ENCODE peak calls at places on chromosomes 7 and 10, in four cellular contexts. One of them, this sample, is unnamed.

GRCh38 chr7:17441557-17441956 is 143.1 kb downstream of the AHR start:
- DNase-seq in A549: no peak
- DNase-seq in GM12878: no peak
- DNase-seq in endothelial cell of umbilical vein: peak; percentile 77
- DNase-seq in this sample: no peak

GRCh38 chr10:88114368-88114767 is 250.9 kb downstream of the PTEN start:
- DNase-seq in endothelial cell of umbilical vein: peak; percentile 51
- DNase-seq in A549: peak; percentile 62
- DNase-seq in GM12878: no peak
- DNase-seq in this sample: peak; percentile 90

GRCh38 chr7:80833289-80834104 is 85.4 kb downstream of the SEMA3C start:
- DNase-seq in A549: no peak
- DNase-seq in GM12878: no peak
- DNase-seq in endothelial cell of umbilical vein: no peak
- DNase-seq in this sample: no peak

GRCh38 chr7:17436126-17436525 is 137.7 kb downstream of the AHR start:
- DNase-seq in GM12878: no peak
- DNase-seq in A549: no peak
- DNase-seq in endothelial cell of umbilical vein: no peak
- DNase-seq in this sample: no peak

GRCh38 chr7:1661461-1661860 is 8.6 kb upstream of the ELFN1 start:
- DNase-seq in endothelial cell of umbilical vein: no peak
- DNase-seq in A549: no peak
- DNase-seq in GM12878: no peak
- DNase-seq in this sample: no peak

GRCh38 chr10:21599582-21599981 is 65.5 kb downstream of the MLLT10 start:
- DNase-seq in endothelial cell of umbilical vein: no peak
- DNase-seq in GM12878: no peak
- DNase-seq in A549: no peak
- DNase-seq in this sample: no peak

GRCh38 chr7:44897299-44897698 is 12.0 kb upstream of the PURB start:
- DNase-seq in endothelial cell of umbilical vein: no peak
- DNase-seq in GM12878: no peak
- DNase-seq in A549: no peak
- DNase-seq in this sample: no peak

GRCh38 chr7:32047801-32048200 is 22.4 kb downstream of the PDE1C start:
- DNase-seq in endothelial cell of umbilical vein: no peak
- DNase-seq in A549: no peak
- DNase-seq in GM12878: no peak
- DNase-seq in this sample: no peak

GRCh38 chr7:27130540-27131389 is at the start of gene HOXA4:
- DNase-seq in endothelial cell of umbilical vein: peak; percentile 89
- DNase-seq in GM12878: no peak
- DNase-seq in A549: no peak
- DNase-seq in this sample: peak; percentile 95

GRCh38 chr7:137940656-137941518 is 61.0 kb downstream of the CREB3L2 start:
- DNase-seq in endothelial cell of umbilical vein: no peak
- DNase-seq in GM12878: no peak
- DNase-seq in A549: no peak
- DNase-seq in this sample: no peak

GRCh38 chr10:120347644-120348043 is 109.4 kb upstream of the PLPP4 start:
- DNase-seq in A549: no peak
- DNase-seq in GM12878: no peak
- DNase-seq in endothelial cell of umbilical vein: no peak
- DNase-seq in this sample: no peak

GRCh38 chr7:55065079-55065478 is 46.3 kb downstream of the EGFR start:
- DNase-seq in A549: peak; percentile 84
- DNase-seq in GM12878: peak; percentile 31
- DNase-seq in endothelial cell of umbilical vein: peak; percentile 83
- DNase-seq in this sample: peak; percentile 89

GRCh38 chr7:143892527-143893300 is 9.3 kb downstream of the TCAF1 start:
- DNase-seq in A549: no peak
- DNase-seq in endothelial cell of umbilical vein: peak; percentile 61
- DNase-seq in GM12878: peak; percentile 19
- DNase-seq in this sample: peak; percentile 64

GRCh38 chr10:85558533-85558932 is 808.1 kb downstream of the GRID1 start:
- DNase-seq in A549: no peak
- DNase-seq in GM12878: no peak
- DNase-seq in endothelial cell of umbilical vein: no peak
- DNase-seq in this sample: no peak

GRCh38 chr7:14377646-14378266 is 388.3 kb upstream of the ETV1 start:
- DNase-seq in A549: no peak
- DNase-seq in GM12878: no peak
- DNase-seq in endothelial cell of umbilical vein: no peak
- DNase-seq in this sample: no peak

GRCh38 chr7:106462365-106462859 is 177.6 kb upstream of the NAMPT start:
- DNase-seq in A549: no peak
- DNase-seq in endothelial cell of umbilical vein: peak; percentile 83
- DNase-seq in GM12878: peak; percentile 39
- DNase-seq in this sample: peak; percentile 65

GRCh38 chr10:126205482-126206210 is 182.6 kb downstream of the ADAM12 start:
- DNase-seq in endothelial cell of umbilical vein: no peak
- DNase-seq in A549: no peak
- DNase-seq in GM12878: no peak
- DNase-seq in this sample: no peak

GRCh38 chr7:143042159-143042820 is 9.9 kb upstream of the OR6V1 start:
- DNase-seq in A549: no peak
- DNase-seq in GM12878: no peak
- DNase-seq in endothelial cell of umbilical vein: no peak
- DNase-seq in this sample: no peak

GRCh38 chr7:150972094-150972493 is 6.0 kb downstream of the KCNH2 start:
- DNase-seq in A549: no peak
- DNase-seq in endothelial cell of umbilical vein: no peak
- DNase-seq in GM12878: no peak
- DNase-seq in this sample: no peak

GRCh38 chr10:17787087-17787942 is 21.8 kb upstream of the MRC1 start:
- DNase-seq in A549: no peak
- DNase-seq in endothelial cell of umbilical vein: peak; percentile 43
- DNase-seq in GM12878: no peak
- DNase-seq in this sample: no peak

GRCh38 chr7:143216151-143216550 is 5.7 kb upstream of the TAS2R40 start:
- DNase-seq in GM12878: no peak
- DNase-seq in A549: no peak
- DNase-seq in endothelial cell of umbilical vein: peak; percentile 16
- DNase-seq in this sample: no peak

GRCh38 chr10:59465089-59465488 is 102.7 kb upstream of the FAM13C start:
- DNase-seq in endothelial cell of umbilical vein: no peak
- DNase-seq in A549: no peak
- DNase-seq in GM12878: no peak
- DNase-seq in this sample: no peak

GRCh38 chr7:78261739-78262138 is 463.2 kb downstream of the PHTF2 start:
- DNase-seq in A549: no peak
- DNase-seq in GM12878: no peak
- DNase-seq in endothelial cell of umbilical vein: no peak
- DNase-seq in this sample: no peak

GRCh38 chr10:36256166-36256565 is 614.1 kb upstream of the FZD8 start:
- DNase-seq in A549: no peak
- DNase-seq in GM12878: no peak
- DNase-seq in endothelial cell of umbilical vein: peak; percentile 40
- DNase-seq in this sample: no peak

GRCh38 chr10:109647627-109648026 is 275.7 kb downstream of the XPNPEP1 start:
- DNase-seq in GM12878: no peak
- DNase-seq in A549: no peak
- DNase-seq in endothelial cell of umbilical vein: no peak
- DNase-seq in this sample: peak; percentile 20

DNA sequence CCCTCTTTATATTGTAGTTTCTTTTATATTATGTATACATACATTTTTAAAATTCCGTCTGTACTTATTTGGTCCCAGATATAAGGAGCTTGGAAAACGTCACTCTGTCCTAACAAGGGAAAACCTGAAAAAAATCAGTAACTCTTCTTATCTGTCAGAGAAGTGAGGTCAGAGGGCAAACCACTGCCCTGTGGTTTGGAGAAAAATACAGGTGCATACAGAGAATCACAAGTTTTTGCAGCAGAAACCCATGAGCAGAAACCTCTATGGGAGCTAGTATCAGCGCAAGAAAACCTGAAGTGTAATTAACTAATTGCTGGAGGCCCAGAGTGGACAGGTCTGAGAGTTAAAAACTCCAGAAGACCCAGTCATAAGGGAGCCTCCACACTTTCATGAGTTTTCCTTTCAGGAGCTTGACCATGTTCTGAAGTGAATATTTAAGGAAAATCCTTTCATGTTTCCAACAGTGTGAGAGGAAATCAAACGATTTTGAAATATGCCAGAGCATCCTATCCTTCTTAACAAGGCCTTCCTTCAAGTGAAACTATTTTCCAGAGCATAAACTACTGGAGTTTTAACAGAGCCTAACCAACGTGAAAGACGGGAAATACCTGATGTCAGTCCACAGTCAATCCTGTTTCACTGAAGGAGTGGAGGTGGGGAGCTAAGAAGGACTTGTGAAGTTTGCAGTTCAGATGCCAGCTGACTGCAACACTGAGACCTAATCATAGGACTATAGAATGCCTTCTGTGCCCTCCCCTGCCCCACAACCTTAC is 290.8 kb upstream of the BMPER start:
- DNase-seq in A549: no peak
- DNase-seq in endothelial cell of umbilical vein: no peak
- DNase-seq in GM12878: no peak
- DNase-seq in this sample: no peak
- TF ChIP-seq MYC in A549: no peak
- TF ChIP-seq MYC in endothelial cell of umbilical vein: no peak
- TF ChIP-seq MYC in GM12878: no peak
- TF ChIP-seq MYC in this sample: no peak

GRCh38 chr7:76318488-76319353 is 16.2 kb downstream of the HSPB1 start:
- DNase-seq in A549: peak; percentile 95
- DNase-seq in GM12878: peak; percentile 64
- DNase-seq in endothelial cell of umbilical vein: peak; percentile 77
- DNase-seq in this sample: peak; percentile 95

GRCh38 chr7:76317782-76318487 is 15.5 kb downstream of the HSPB1 start:
- DNase-seq in endothelial cell of umbilical vein: peak; percentile 95
- DNase-seq in A549: peak; percentile 99
- DNase-seq in GM12878: peak; percentile 86
- DNase-seq in this sample: peak; percentile 99

GRCh38 chr7:76316984-76317781 is 14.7 kb downstream of the HSPB1 start:
- DNase-seq in A549: no peak
- DNase-seq in GM12878: no peak
- DNase-seq in endothelial cell of umbilical vein: no peak
- DNase-seq in this sample: no peak

GRCh38 chr7:76314042-76314721 is 11.7 kb downstream of the HSPB1 start:
- DNase-seq in endothelial cell of umbilical vein: peak; percentile 93
- DNase-seq in A549: peak; percentile 92
- DNase-seq in GM12878: peak; percentile 71
- DNase-seq in this sample: peak; percentile 96

GRCh38 chr7:76315372-76315771 is 12.9 kb downstream of the HSPB1 start:
- DNase-seq in A549: no peak
- DNase-seq in endothelial cell of umbilical vein: no peak
- DNase-seq in GM12878: no peak
- DNase-seq in this sample: no peak
- TF ChIP-seq MAX in A549: no peak
- TF ChIP-seq MAX in endothelial cell of umbilical vein: no peak
- TF ChIP-seq MAX in GM12878: no peak
- TF ChIP-seq MAX in this sample: peak; percentile 11

DNA sequence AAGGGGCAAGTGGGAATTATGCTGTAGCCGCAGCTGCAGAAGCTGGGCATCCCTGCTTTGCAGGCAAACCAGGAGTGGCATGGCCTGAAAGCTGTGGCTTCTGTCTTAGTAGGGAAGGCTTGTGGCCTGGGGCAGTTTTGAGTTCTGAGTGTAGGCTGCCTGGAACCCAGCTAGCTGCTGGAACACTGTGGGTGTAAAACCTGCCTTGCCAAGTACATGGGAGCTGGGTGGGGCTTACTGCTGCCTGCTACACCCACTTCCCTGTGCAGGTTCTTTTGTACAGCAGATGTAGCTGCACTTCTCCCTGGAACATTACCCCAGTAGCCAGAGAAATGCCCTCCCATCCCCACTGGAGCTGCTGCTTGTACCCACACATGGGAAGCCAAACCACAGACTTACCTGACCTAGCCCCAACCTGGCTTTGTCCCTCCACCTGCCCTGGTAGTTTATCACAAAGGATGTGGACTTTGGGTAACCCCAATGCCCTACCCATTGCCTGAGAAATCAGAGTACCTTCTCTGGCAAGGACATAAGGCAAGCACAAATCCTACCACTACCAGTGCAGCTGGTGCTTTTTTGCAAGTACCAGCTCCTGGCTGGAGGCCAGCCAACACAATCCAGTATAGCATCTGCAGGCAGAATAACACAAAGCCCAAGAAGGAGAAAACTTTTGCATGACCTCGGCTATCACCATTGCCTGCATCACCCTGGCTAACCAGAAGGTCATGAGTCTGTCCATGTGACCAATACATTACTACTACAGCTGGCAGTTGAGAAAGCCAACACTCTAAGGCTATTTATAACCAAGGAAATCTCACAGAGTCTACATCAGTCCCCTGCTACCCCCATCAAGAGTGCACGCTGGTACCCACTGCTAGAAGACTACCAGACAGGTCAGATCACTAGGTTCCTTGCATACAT is 26.5 kb upstream of the PPP1R3A start:
- DNase-seq in GM12878: no peak
- DNase-seq in A549: no peak
- DNase-seq in endothelial cell of umbilical vein: no peak
- DNase-seq in this sample: no peak
- TF ChIP-seq MYC in GM12878: no peak
- TF ChIP-seq MYC in A549: no peak
- TF ChIP-seq MYC in endothelial cell of umbilical vein: no peak
- TF ChIP-seq MYC in this sample: no peak

GRCh38 chr7:39811161-39811614 is 138.9 kb upstream of the CDK13 start:
- DNase-seq in endothelial cell of umbilical vein: no peak
- DNase-seq in GM12878: no peak
- DNase-seq in A549: no peak
- DNase-seq in this sample: peak; percentile 18

GRCh38 chr7:39810710-39811109 is 139.3 kb upstream of the CDK13 start:
- DNase-seq in GM12878: no peak
- DNase-seq in endothelial cell of umbilical vein: no peak
- DNase-seq in A549: no peak
- DNase-seq in this sample: no peak

DNA sequence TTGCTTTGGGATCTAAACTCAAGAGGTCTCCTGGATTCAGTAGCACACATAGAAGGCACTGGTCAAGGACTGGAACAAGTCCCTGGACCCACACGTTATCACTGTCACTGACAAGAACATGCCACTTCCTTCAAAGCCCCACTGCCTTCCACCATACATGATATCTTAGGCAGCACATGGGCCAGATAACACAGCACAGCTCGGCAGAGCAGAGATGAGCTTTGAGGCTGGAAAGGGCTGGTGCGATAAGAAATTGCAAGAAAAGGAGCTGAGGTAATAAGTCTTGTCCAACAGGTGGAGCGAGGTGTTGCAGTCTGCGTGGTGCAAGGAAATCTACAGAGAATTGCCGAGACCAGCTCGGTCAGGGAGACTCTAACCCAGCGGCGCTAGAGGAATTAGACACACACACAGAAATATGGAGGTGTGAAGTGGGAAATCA is 139.8 kb upstream of the CDK13 start:
- DNase-seq in A549: no peak
- DNase-seq in GM12878: no peak
- DNase-seq in endothelial cell of umbilical vein: no peak
- DNase-seq in this sample: no peak
- TF ChIP-seq MAX in A549: no peak
- TF ChIP-seq MAX in GM12878: no peak
- TF ChIP-seq MAX in endothelial cell of umbilical vein: no peak
- TF ChIP-seq MAX in this sample: no peak

This sample was measured in NB4.